ENCODE peak calls at places on chromosomes 3 and 15, in nine cellular contexts. N is cardiac muscle cell; J is WERI-Rb-1; X is CD8-positive, alpha-beta T cell; W is transverse colon; Y is psoas muscle; F is brain microvascular endothelial cell; U is neural progenitor cell; G is aorta. K is an unnamed sample.

GRCh38 chr3:131778526-131778925 is 256.3 kb downstream of the CPNE4 start:
- DNase-seq in J (no peak), F (no peak), N (no peak), X (no peak), G (no peak), W (no peak), U (no peak), Y (no peak), K (no peak)

GRCh38 chr3:123202451-123202850 is 708 bp downstream of the SEC22A start:
- DNase-seq in W (no peak), X (no peak), G (no peak), Y (no peak), J (peak), U (peak), F (peak), N (peak), K (no peak)

GRCh38 chr15:39367591-39367990 is 213.3 kb upstream of the THBS1 start:
- DNase-seq in F (no peak), X (no peak), Y (no peak), U (no peak), N (no peak), W (no peak), G (no peak), J (no peak), K (no peak)

GRCh38 chr3:187696036-187696435 is 6.3 kb downstream of the RTP2 start:
- DNase-seq in G (no peak), X (no peak), J (no peak), W (no peak), Y (no peak), F (no peak), N (no peak), U (no peak), K (no peak)

GRCh38 chr15:41464889-41465580 is 28.6 kb upstream of the ITPKA start:
- DNase-seq in N (no peak), W (no peak), F (no peak), Y (no peak), G (no peak), J (no peak), U (no peak), X (no peak), K (no peak)

GRCh38 chr3:38047896-38048295 is 8.9 kb downstream of the DLEC1 start:
- DNase-seq in F (no peak), U (no peak), Y (no peak), N (no peak), J (no peak), W (no peak), X (no peak), G (no peak), K (no peak)

GRCh38 chr3:139629033-139629432 is 48.7 kb downstream of the NMNAT3 start:
- DNase-seq in Y (no peak), N (no peak), J (peak), X (no peak), F (peak), W (peak), U (peak), G (no peak), K (peak)

GRCh38 chr15:63296195-63296594 is 18.8 kb downstream of the APH1B start:
- DNase-seq in J (no peak), F (no peak), X (peak), G (no peak), Y (no peak), U (no peak), N (peak), W (no peak), K (no peak)

GRCh38 chr15:57972801-57973311 is 92.7 kb downstream of the ALDH1A2 start:
- DNase-seq in N (no peak), G (no peak), J (no peak), F (no peak), U (no peak), Y (no peak), X (no peak), W (no peak), K (no peak)

GRCh38 chr15:67067161-67067853 is 1.9 kb downstream of the SMAD3 start:
- DNase-seq in W (no peak), Y (no peak), U (peak), G (no peak), J (peak), X (peak), N (peak), F (no peak), K (no peak)

GRCh38 chr3:143998266-143998665 is 26.6 kb downstream of the DIPK2A start:
- DNase-seq in N (no peak), F (peak), G (no peak), J (no peak), U (no peak), X (no peak), Y (no peak), W (peak), K (no peak)

GRCh38 chr3:196216681-196217211 is 412 bp downstream of the SLC51A start:
- DNase-seq in N (no peak), G (no peak), X (no peak), W (no peak), J (no peak), U (no peak), F (no peak), Y (no peak), K (no peak)

GRCh38 chr15:70763950-70764730 is 782 bp upstream of the UACA start:
- DNase-seq in G (no peak), X (no peak), F (no peak), J (no peak), Y (no peak), N (peak), W (no peak), U (peak), K (no peak)

DNA sequence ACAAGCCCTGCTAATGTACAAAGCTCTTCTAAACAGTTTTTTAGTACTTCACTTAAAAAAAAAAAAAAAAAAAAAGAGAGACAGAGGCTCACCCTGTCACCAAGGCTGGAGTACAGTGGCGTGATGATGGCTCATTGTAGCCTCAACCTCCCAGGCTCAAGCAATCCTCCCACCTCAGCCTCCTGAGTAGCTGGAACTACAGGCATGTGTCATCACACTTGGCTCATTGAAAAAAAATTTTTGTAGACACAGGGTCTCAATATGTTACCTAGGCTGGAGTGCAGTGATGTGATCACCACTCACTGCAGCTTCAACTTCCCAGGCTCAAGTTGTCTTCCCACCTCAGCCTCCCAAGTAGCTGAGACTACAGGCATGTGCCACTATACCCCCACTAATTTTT is 47.6 kb upstream of the HEG1 start:
- DNase-seq in F (no peak), J (no peak), Y (no peak), U (no peak), X (no peak), W (no peak), N (no peak), G (no peak), K (no peak)
- H3K27ac ChIP-seq in F (no peak), J (no peak), Y (no peak), U (no peak), X (no peak), W (no peak), N (no peak), G (no peak), K (no peak)

GRCh38 chr3:129120254-129121004 is 1.2 kb downstream of the RAB43 start:
- DNase-seq in F (peak), W (peak), Y (peak), G (peak), N (peak), U (peak), J (peak), X (peak), K (peak)

GRCh38 chr3:129119365-129120100 is 2.1 kb downstream of the RAB43 start:
- DNase-seq in G (no peak), U (no peak), J (no peak), F (no peak), W (peak), Y (no peak), N (peak), X (no peak), K (no peak)

GRCh38 chr3:129122697-129123055 is 1.1 kb upstream of the RAB43 start:
- DNase-seq in J (no peak), G (no peak), Y (no peak), U (no peak), X (no peak), W (peak), N (no peak), F (no peak), K (no peak)

GRCh38 chr3:129121792-129122696 is at the start of gene RAB43:
- DNase-seq in N (peak), W (peak), U (peak), J (peak), F (peak), X (peak), G (peak), Y (peak), K (peak)

DNA sequence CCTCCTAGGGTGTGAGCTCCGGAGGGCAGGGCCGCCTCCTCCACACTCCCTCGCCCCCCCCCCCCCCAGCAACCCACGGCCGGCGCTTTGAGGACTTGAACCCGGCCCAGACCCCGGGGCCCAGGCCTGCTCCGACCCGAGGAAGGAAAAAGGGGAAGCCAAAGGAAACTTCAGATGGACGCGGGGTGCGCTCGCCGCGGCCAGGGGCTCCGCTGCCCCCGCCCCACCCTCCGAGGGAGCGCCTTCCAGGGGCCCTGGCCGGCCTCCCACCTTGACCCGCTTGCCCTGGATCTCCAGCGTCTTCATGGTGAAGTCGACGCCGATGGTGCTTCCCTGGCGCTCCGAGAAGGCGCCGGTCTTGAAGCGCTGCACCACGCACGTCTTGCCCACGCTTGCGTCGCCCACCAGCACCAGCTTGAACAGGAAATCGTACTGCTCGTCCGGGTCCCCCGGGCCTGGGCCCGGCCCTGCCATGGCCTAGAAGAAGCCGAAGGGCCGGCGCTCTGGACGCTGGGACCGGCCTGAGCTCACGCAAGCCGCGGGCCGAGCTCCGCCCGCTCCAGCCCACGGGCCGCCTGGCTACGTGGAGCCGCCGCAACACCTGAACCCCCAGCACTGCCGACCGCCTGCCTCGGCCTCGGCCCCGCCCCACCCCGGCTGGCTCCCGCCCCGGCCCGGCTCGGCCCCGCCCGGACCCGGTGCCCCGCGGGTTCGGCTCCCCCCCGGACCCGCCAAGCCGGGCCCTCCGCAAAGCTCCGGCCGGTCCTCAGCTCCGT is 400 bp downstream of the RAB43 start:
- DNase-seq in X (peak), J (no peak), W (peak), Y (no peak), F (no peak), U (peak), G (peak), N (peak), K (no peak)
- H3K27ac ChIP-seq in X (peak), J (peak), W (peak), Y (peak), F (peak), U (no peak), G (peak), N (peak), K (peak)

GRCh38 chr3:48708481-48708889 is 8.5 kb downstream of the IP6K2 start:
- DNase-seq in N (no peak), J (no peak), G (no peak), U (no peak), F (peak), W (no peak), Y (no peak), X (no peak), K (no peak)

GRCh38 chr3:48709051-48709461 is 8.0 kb downstream of the IP6K2 start:
- DNase-seq in X (no peak), J (no peak), U (no peak), G (no peak), N (no peak), F (no peak), W (no peak), Y (no peak), K (peak)

GRCh38 chr3:48715179-48715800 is 1.7 kb downstream of the IP6K2 start:
- DNase-seq in N (peak), F (peak), X (no peak), J (no peak), U (peak), G (no peak), Y (no peak), W (no peak), K (no peak)

GRCh38 chr3:48707157-48707556 is 9.9 kb downstream of the IP6K2 start:
- DNase-seq in N (no peak), G (no peak), J (no peak), F (no peak), Y (no peak), X (no peak), U (no peak), W (no peak), K (no peak)

GRCh38 chr3:48711727-48712126 is 5.3 kb downstream of the IP6K2 start:
- DNase-seq in Y (no peak), G (no peak), X (no peak), N (no peak), F (no peak), W (no peak), U (no peak), J (no peak), K (no peak)
- H3K27ac ChIP-seq in Y (no peak), G (no peak), X (no peak), N (no peak), F (no peak), W (no peak), U (no peak), J (no peak), K (peak)

GRCh38 chr3:47850803-47851417 is 48.0 kb downstream of the DHX30 start:
- DNase-seq in X (no peak), Y (no peak), N (no peak), U (no peak), F (no peak), J (no peak), W (no peak), G (no peak), K (no peak)
- H3K27ac ChIP-seq in X (no peak), Y (no peak), N (peak), U (peak), F (no peak), J (no peak), W (no peak), G (no peak), K (no peak)

DNA sequence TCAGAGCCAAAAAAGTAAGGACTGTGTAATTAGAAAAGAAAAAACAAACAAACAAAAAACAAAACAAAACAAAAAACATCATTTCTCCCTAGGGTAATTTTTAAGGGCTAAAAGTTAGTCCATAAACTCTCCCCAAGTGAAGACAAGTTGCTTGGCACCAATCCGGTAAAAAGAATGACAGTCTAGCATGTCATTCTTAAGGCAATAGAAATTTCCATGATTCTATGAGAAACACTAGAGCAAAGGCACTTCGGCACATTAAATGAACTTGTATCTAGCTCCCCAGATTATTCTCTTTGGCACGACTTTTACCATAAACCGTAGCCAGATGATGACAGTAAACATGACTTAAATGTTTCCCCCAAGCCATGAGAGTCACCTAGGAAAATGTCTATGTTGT is 10.1 kb downstream of the COL8A1 start:
- DNase-seq in X (no peak), N (no peak), J (no peak), G (no peak), U (no peak), Y (no peak), W (no peak), F (no peak), K (no peak)
- H3K27ac ChIP-seq in X (no peak), N (no peak), J (no peak), G (peak), U (no peak), Y (no peak), W (peak), F (peak), K (peak)

K was measured in epithelial cell of prostate.